ENCODE peak calls at places on chromosomes 2 and 18, in five cellular contexts. One of them, this sample, is unnamed.

GRCh38 chr2:241540766-241541561 is 17.6 kb upstream of the BOK start:
- DNase-seq in NCI-H510A treated with DMSO at 0.1 percent for 48 hours: no peak
- DNase-seq in H9: peak
- DNase-seq in Kasumi-1: no peak
- DNase-seq in NCI-H748 treated with DMSO at 0.1 percent for 48 hours: peak
- DNase-seq in this sample: peak

GRCh38 chr2:121527009-121527682 is 3.5 kb upstream of the RNU4ATAC start:
- DNase-seq in NCI-H510A treated with DMSO at 0.1 percent for 48 hours: no peak
- DNase-seq in H9: no peak
- DNase-seq in Kasumi-1: no peak
- DNase-seq in NCI-H748 treated with DMSO at 0.1 percent for 48 hours: no peak
- DNase-seq in this sample: no peak

GRCh38 chr18:70132999-70133398 is 72.5 kb downstream of the RTTN start:
- DNase-seq in NCI-H510A treated with DMSO at 0.1 percent for 48 hours: no peak
- DNase-seq in H9: no peak
- DNase-seq in Kasumi-1: no peak
- DNase-seq in NCI-H748 treated with DMSO at 0.1 percent for 48 hours: no peak
- DNase-seq in this sample: no peak

GRCh38 chr2:168583710-168584521 is 127.8 kb downstream of the CERS6 start:
- DNase-seq in NCI-H510A treated with DMSO at 0.1 percent for 48 hours: no peak
- DNase-seq in H9: no peak
- DNase-seq in Kasumi-1: no peak
- DNase-seq in NCI-H748 treated with DMSO at 0.1 percent for 48 hours: no peak
- DNase-seq in this sample: no peak

GRCh38 chr2:191453756-191454155 is 208.6 kb downstream of the MYO1B start:
- DNase-seq in NCI-H510A treated with DMSO at 0.1 percent for 48 hours: no peak
- DNase-seq in H9: no peak
- DNase-seq in Kasumi-1: no peak
- DNase-seq in NCI-H748 treated with DMSO at 0.1 percent for 48 hours: no peak
- DNase-seq in this sample: no peak

GRCh38 chr2:191910518-191910917 is 63.6 kb upstream of the CAVIN2 start:
- DNase-seq in NCI-H510A treated with DMSO at 0.1 percent for 48 hours: no peak
- DNase-seq in H9: no peak
- DNase-seq in Kasumi-1: peak
- DNase-seq in NCI-H748 treated with DMSO at 0.1 percent for 48 hours: no peak
- DNase-seq in this sample: no peak

GRCh38 chr2:120566331-120567035 is 169.2 kb upstream of the GLI2 start:
- DNase-seq in NCI-H510A treated with DMSO at 0.1 percent for 48 hours: no peak
- DNase-seq in H9: no peak
- DNase-seq in Kasumi-1: no peak
- DNase-seq in NCI-H748 treated with DMSO at 0.1 percent for 48 hours: no peak
- DNase-seq in this sample: peak

GRCh38 chr2:241739651-241740050 is 5.2 kb downstream of the D2HGDH start:
- DNase-seq in NCI-H510A treated with DMSO at 0.1 percent for 48 hours: no peak
- DNase-seq in H9: no peak
- DNase-seq in Kasumi-1: no peak
- DNase-seq in NCI-H748 treated with DMSO at 0.1 percent for 48 hours: no peak
- DNase-seq in this sample: no peak

GRCh38 chr18:9996104-9996503 is 82.3 kb downstream of the VAPA start:
- DNase-seq in NCI-H510A treated with DMSO at 0.1 percent for 48 hours: no peak
- DNase-seq in H9: no peak
- DNase-seq in Kasumi-1: no peak
- DNase-seq in NCI-H748 treated with DMSO at 0.1 percent for 48 hours: no peak
- DNase-seq in this sample: no peak

GRCh38 chr2:198483046-198483445 is 678.7 kb downstream of the PLCL1 start:
- DNase-seq in NCI-H510A treated with DMSO at 0.1 percent for 48 hours: no peak
- DNase-seq in H9: no peak
- DNase-seq in Kasumi-1: no peak
- DNase-seq in NCI-H748 treated with DMSO at 0.1 percent for 48 hours: no peak
- DNase-seq in this sample: no peak

GRCh38 chr2:68721482-68722071 is 13.0 kb upstream of the ARHGAP25 start:
- DNase-seq in NCI-H510A treated with DMSO at 0.1 percent for 48 hours: peak
- DNase-seq in H9: no peak
- DNase-seq in Kasumi-1: no peak
- DNase-seq in NCI-H748 treated with DMSO at 0.1 percent for 48 hours: no peak
- DNase-seq in this sample: no peak

GRCh38 chr2:39266139-39266805 is 22.5 kb upstream of the CDKL4 start:
- DNase-seq in NCI-H510A treated with DMSO at 0.1 percent for 48 hours: no peak
- DNase-seq in H9: no peak
- DNase-seq in Kasumi-1: peak
- DNase-seq in NCI-H748 treated with DMSO at 0.1 percent for 48 hours: no peak
- DNase-seq in this sample: no peak

GRCh38 chr18:33757037-33757436 is 179.0 kb downstream of the ASXL3 start:
- DNase-seq in NCI-H510A treated with DMSO at 0.1 percent for 48 hours: no peak
- DNase-seq in H9: no peak
- DNase-seq in Kasumi-1: no peak
- DNase-seq in NCI-H748 treated with DMSO at 0.1 percent for 48 hours: no peak
- DNase-seq in this sample: no peak

GRCh38 chr2:217807753-217808152 is 195.0 kb downstream of the TNS1 start:
- DNase-seq in NCI-H510A treated with DMSO at 0.1 percent for 48 hours: no peak
- DNase-seq in H9: no peak
- DNase-seq in Kasumi-1: no peak
- DNase-seq in NCI-H748 treated with DMSO at 0.1 percent for 48 hours: no peak
- DNase-seq in this sample: no peak

GRCh38 chr2:231673348-231673770 is 35.0 kb upstream of the PTMA start:
- DNase-seq in NCI-H510A treated with DMSO at 0.1 percent for 48 hours: peak
- DNase-seq in H9: peak
- DNase-seq in Kasumi-1: no peak
- DNase-seq in NCI-H748 treated with DMSO at 0.1 percent for 48 hours: no peak
- DNase-seq in this sample: peak

GRCh38 chr2:178345951-178346350 is 105.0 kb downstream of the PRKRA start:
- DNase-seq in NCI-H510A treated with DMSO at 0.1 percent for 48 hours: no peak
- DNase-seq in H9: no peak
- DNase-seq in Kasumi-1: no peak
- DNase-seq in NCI-H748 treated with DMSO at 0.1 percent for 48 hours: no peak
- DNase-seq in this sample: no peak

GRCh38 chr2:191758420-191759199 is 80.7 kb downstream of the NABP1 start:
- DNase-seq in NCI-H510A treated with DMSO at 0.1 percent for 48 hours: peak
- DNase-seq in H9: peak
- DNase-seq in Kasumi-1: peak
- DNase-seq in NCI-H748 treated with DMSO at 0.1 percent for 48 hours: peak
- DNase-seq in this sample: no peak

GRCh38 chr2:48356701-48357322 is 173.1 kb upstream of the STON1 start:
- DNase-seq in NCI-H510A treated with DMSO at 0.1 percent for 48 hours: peak
- DNase-seq in H9: no peak
- DNase-seq in Kasumi-1: peak
- DNase-seq in NCI-H748 treated with DMSO at 0.1 percent for 48 hours: peak
- DNase-seq in this sample: no peak